ENCODE peak calls at places on chromosomes 12 and 14, in seven cellular contexts. Q is NCI-H446; Y is stimulated activated CD8-positive, alpha-beta memory T cell treated with anti-CD3 and anti-CD28 coated beads, Interleukin-12 subunit alpha, Interleukin-12 subunit beta, amount 100 ng/mL, for 4 hours; N is T-helper 2 cell; W is GM12891; G is bronchial epithelial cell; Z is foreskin keratinocyte. M is an unnamed sample.
A peak's percentile ranks its signal among the peaks of the same experiment; 100 is the strongest.

GRCh38 chr12:108112815-108113556 is 16.1 kb upstream of the WSCD2 start:
- DNase-seq in Y (no peak), Q (no peak), W (no peak), N (no peak), G (no peak), Z (no peak), M (no peak)

GRCh38 chr14:71487941-71488340 is 444.3 kb upstream of the RGS6 start:
- DNase-seq in G (no peak), Z (no peak), Y (no peak), N (no peak), Q (no peak), W (no peak), M (no peak)

GRCh38 chr12:121894633-121895032 is 6.0 kb downstream of the PSMD9 start:
- DNase-seq in Y (no peak), N (no peak), G (no peak), Z (no peak), W (no peak), Q (no peak), M (no peak)

GRCh38 chr12:111394480-111394879 is 11.2 kb upstream of the SH2B3 start:
- DNase-seq in N (no peak), W (no peak), Q (no peak), Y (no peak), Z (no peak), G (no peak), M (no peak)

GRCh38 chr14:96421236-96421635 is 29.3 kb downstream of the AK7 start:
- DNase-seq in W (no peak), Z (no peak), Y (no peak), N (no peak), Q (no peak), G (no peak), M (no peak)

GRCh38 chr12:6241495-6241894 is 41.3 kb downstream of the CD9 start:
- DNase-seq in Q (peak; percentile 13), N (no peak), Y (no peak), G (no peak), Z (no peak), W (no peak), M (peak; percentile 86)

GRCh38 chr14:61438860-61439765 is 117.7 kb downstream of the PRKCH start:
- DNase-seq in G (peak; percentile 93), Y (no peak), Q (peak; percentile 57), W (no peak), N (peak; percentile 34), Z (peak; percentile 27), M (no peak)

GRCh38 chr14:32354716-32355115 is 25.6 kb downstream of the AKAP6 start:
- DNase-seq in N (no peak), G (no peak), W (no peak), Z (no peak), Q (no peak), Y (no peak), M (no peak)

GRCh38 chr12:113186033-113186365 is 478 bp downstream of the RITA1 start:
- DNase-seq in Y (no peak), G (no peak), W (no peak), Q (no peak), N (no peak), Z (no peak), M (no peak)

GRCh38 chr12:30792648-30793499 is 38.1 kb upstream of the CAPRIN2 start:
- DNase-seq in Z (no peak), N (no peak), Q (no peak), Y (no peak), G (peak; percentile 92), W (no peak), M (no peak)

GRCh38 chr14:58697927-58698641 is 60.3 kb downstream of the DACT1 start:
- DNase-seq in Y (no peak), Z (no peak), N (no peak), W (no peak), G (peak; percentile 29), Q (peak; percentile 28), M (no peak)

GRCh38 chr12:113850309-113851056 is 115.6 kb downstream of the RBM19 start:
- DNase-seq in W (no peak), Y (no peak), N (no peak), Q (peak; percentile 43), G (no peak), Z (no peak), M (no peak)

GRCh38 chr14:104154246-104154645 is 15.9 kb downstream of the KIF26A start:
- DNase-seq in G (no peak), Y (no peak), Z (no peak), W (no peak), N (no peak), Q (no peak), M (peak; percentile 74)

GRCh38 chr14:86050072-86050683 is 520.2 kb downstream of the FLRT2 start:
- DNase-seq in Z (no peak), N (no peak), G (no peak), W (no peak), Q (no peak), Y (no peak), M (no peak)

M was measured in upper lobe of left lung.